ENCODE peak calls at places on chromosomes 1 and 21, in five cellular contexts. Z is HCT116, K is H1, X is GM12878, W is K562. R is an unnamed sample.

GRCh38 chr1:41811978-41812852 is 106.5 kb downstream of the HIVEP3 start:
- DNase-seq in Z (peak), K (peak), X (no peak), W (peak), R (peak)

GRCh38 chr1:110201157-110201825 is 8.8 kb upstream of the KCNC4 start:
- DNase-seq in Z (no peak), K (no peak), X (no peak), W (no peak), R (no peak)

GRCh38 chr1:74731399-74732052 is 1.3 kb downstream of the CRYZ start:
- DNase-seq in Z (no peak), K (no peak), X (no peak), W (peak), R (no peak)

GRCh38 chr1:85479491-85479890 is 14.5 kb upstream of the DDAH1 start:
- DNase-seq in Z (no peak), K (no peak), X (no peak), W (no peak), R (no peak)

GRCh38 chr21:30234643-30235042 is 18.7 kb upstream of the CLDN8 start:
- DNase-seq in Z (no peak), K (no peak), X (no peak), W (no peak), R (no peak)

GRCh38 chr1:235397733-235398132 is 30.5 kb downstream of the TBCE start:
- DNase-seq in Z (no peak), K (no peak), X (no peak), W (no peak), R (no peak)

GRCh38 chr1:178485467-178486098 is 11.2 kb downstream of the CLEC20A start:
- DNase-seq in Z (no peak), K (no peak), X (no peak), W (no peak), R (no peak)

GRCh38 chr1:173496757-173497323 is 19.7 kb downstream of the PRDX6 start:
- DNase-seq in Z (no peak), K (no peak), X (no peak), W (peak), R (no peak)

GRCh38 chr1:170198090-170198489 is 52.3 kb downstream of the NTMT2 start:
- DNase-seq in Z (no peak), K (no peak), X (no peak), W (no peak), R (no peak)

GRCh38 chr1:246617156-246617555 is 50.9 kb downstream of the CNST start:
- DNase-seq in Z (no peak), K (no peak), X (no peak), W (no peak), R (no peak)

GRCh38 chr1:64093941-64094340 is 109.5 kb upstream of the UBE2U start:
- DNase-seq in Z (no peak), K (no peak), X (no peak), W (no peak), R (no peak)

GRCh38 chr1:8423702-8424538 is 106.0 kb downstream of the SLC45A1 start:
- DNase-seq in Z (peak), K (peak), X (no peak), W (peak), R (no peak)

GRCh38 chr1:85656256-85656655 is 52.0 kb downstream of the ZNHIT6 start:
- DNase-seq in Z (no peak), K (no peak), X (no peak), W (no peak), R (no peak)

GRCh38 chr1:67937010-67937409 is 103.7 kb upstream of the GNG12 start:
- DNase-seq in Z (no peak), K (no peak), X (no peak), W (no peak), R (no peak)

GRCh38 chr1:218384576-218384975 is 39.4 kb downstream of the TGFB2 start:
- DNase-seq in Z (no peak), K (no peak), X (no peak), W (no peak), R (no peak)

GRCh38 chr1:202687819-202688218 is 22.4 kb downstream of the SYT2 start:
- DNase-seq in Z (no peak), K (no peak), X (no peak), W (no peak), R (no peak)

GRCh38 chr1:202688401-202688800 is 21.9 kb downstream of the SYT2 start:
- DNase-seq in Z (no peak), K (no peak), X (no peak), W (no peak), R (no peak)

GRCh38 chr1:202689082-202689481 is 21.2 kb downstream of the SYT2 start:
- DNase-seq in Z (no peak), K (no peak), X (no peak), W (no peak), R (no peak)

GRCh38 chr1:202691846-202692245 is 18.4 kb downstream of the SYT2 start:
- DNase-seq in Z (no peak), K (no peak), X (no peak), W (no peak), R (no peak)

DNA sequence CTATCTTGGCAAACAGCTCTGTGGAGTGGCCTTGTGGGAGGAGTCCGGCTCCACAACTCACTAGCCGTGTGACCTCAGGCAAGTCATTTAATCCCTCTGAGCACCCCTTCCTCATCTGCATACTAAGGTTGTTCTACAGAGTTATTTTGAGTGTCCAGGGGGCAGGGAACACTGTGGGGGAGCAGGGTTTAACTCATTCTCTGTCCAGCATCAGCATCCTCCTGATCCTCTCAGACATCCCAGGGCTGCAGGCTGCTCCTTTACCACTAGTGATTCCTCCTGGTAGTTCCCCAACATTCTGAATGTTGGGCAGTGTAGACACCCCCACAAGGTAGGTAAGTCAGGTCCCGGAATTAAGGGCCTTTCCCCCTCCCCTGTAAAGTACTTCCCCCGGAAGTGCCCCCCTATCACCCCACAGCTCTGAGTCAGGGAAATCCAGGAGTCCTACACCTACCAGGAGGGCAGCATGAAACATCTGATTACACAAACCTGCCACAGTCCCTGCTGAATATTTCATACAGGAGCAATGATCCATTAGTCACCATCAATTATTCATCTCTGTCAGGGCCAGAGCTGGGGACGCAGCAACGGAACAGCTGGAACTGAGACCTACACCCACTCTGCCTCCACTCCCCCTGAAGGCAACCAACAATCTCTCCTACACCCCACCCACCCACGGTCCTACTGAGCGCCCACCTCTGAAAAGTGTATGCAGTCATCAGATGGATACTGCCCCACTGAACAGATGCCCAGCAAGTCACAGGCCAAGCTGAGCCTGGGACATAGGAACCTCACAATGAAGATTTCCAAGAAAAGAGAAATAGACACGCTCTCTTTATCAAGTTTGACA is 20.5 kb downstream of the SYT2 start:
- DNase-seq in Z (no peak), K (no peak), X (no peak), W (no peak), R (no peak)
- TF ChIP-seq ZNF274 in Z (no peak), K (no peak), X (no peak), W (no peak), R (no peak)

GRCh38 chr1:94245747-94246438 is 8.5 kb upstream of the ARHGAP29 start:
- DNase-seq in Z (no peak), K (no peak), X (no peak), W (no peak), R (no peak)
- H3K9ac ChIP-seq in Z (peak), K (no peak), X (no peak), W (no peak), R (no peak)

DNA sequence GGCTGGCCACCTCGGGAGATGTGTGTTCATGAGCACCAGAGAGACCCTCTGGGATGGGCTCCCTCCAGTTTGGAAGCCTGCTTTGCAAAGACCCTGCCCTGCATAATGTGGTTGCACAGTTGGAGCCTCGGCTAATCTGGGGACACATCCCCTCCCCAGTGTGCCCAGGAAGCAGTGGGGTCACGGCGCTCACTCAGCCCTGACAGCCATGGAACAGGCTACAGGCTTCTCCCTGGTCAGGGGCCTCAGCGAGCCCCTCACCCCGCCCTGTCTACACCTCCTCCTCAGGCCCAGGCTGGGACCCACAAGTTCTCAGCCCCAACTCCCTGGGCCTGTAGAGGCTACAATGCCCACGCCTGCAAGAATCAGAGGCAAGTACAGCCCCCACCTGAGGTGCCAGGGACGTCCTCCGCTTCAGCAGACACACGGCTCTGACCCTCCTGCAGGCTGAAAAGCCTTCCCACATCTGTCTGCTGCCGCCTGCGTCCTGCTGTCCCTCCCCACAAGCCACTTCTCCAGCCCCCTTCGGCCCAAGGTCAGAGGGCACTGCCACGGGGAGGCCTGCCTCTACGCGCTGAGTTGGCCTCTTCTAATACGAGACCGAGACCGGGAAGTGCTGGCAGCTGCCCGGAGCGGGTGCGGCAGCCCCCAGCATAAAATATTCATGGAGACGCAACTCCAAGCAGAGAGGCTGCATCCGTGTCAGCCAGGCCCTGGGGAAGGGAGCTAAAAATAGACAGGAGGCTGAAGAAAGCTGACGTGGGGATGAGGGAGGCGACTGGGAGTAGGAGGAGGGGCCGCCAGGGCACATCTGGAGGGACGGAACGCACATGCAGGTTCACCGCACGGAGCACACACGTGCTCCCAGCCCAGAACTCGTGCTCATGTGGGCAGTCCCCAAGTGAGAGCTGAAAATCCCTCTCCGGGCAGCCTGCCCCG is 15.2 kb upstream of the GPR153 start:
- DNase-seq in Z (no peak), K (no peak), X (no peak), W (peak), R (no peak)
- H3K4me3 ChIP-seq in Z (no peak), K (no peak), X (no peak), W (no peak), R (no peak)

GRCh38 chr1:175195798-175196197 is 3.2 kb upstream of the KIAA0040 start:
- DNase-seq in Z (no peak), K (no peak), X (no peak), W (no peak), R (no peak)
- TF ChIP-seq ZNF274 in Z (no peak), K (no peak), X (no peak), W (no peak), R (no peak)

R was measured in NT2/D1.